ENCODE peak calls at places on chromosomes 3 and 15, in eight cellular contexts. X is H9; O is stimulated activated CD4-positive, alpha-beta T cell treated with anti-CD3 and anti-CD28 coated beads, TNF-alpha, amount 100 ng/mL, for 24 hours; N is Ammon's horn; V is naive thymus-derived CD8-positive, alpha-beta T cell; Y is posterior cingulate gyrus; H is pons; B is cardiac muscle cell. Q is an unnamed sample.

GRCh38 chr3:139934557-139935070 is 371 bp upstream of the CLSTN2 start:
- DNase-seq in X (peak), O (no peak), N (peak), V (no peak), Y (peak), H (peak), B (peak), Q (no peak)

GRCh38 chr3:106130384-106131084 is 261.7 kb upstream of the CBLB start:
- DNase-seq in X (no peak), O (no peak), N (no peak), V (no peak), Y (no peak), H (no peak), B (peak), Q (no peak)

GRCh38 chr15:73839699-73840098 is 33.7 kb upstream of the TBC1D21 start:
- DNase-seq in X (no peak), O (no peak), N (no peak), V (no peak), Y (no peak), H (no peak), B (no peak), Q (no peak)

GRCh38 chr15:33742807-33743206 is 225.5 kb upstream of the CHRM5 start:
- DNase-seq in X (no peak), O (no peak), N (peak), V (no peak), Y (no peak), H (peak), B (no peak), Q (no peak)

GRCh38 chr3:136612512-136612911 is 139.7 kb downstream of the STAG1 start:
- DNase-seq in X (no peak), O (no peak), N (no peak), V (no peak), Y (no peak), H (no peak), B (no peak), Q (no peak)

GRCh38 chr15:88954431-88955277 is 41.5 kb upstream of the MFGE8 start:
- DNase-seq in X (no peak), O (no peak), N (peak), V (no peak), Y (peak), H (peak), B (peak), Q (no peak)

GRCh38 chr15:38996111-38996541 is 431.5 kb upstream of the RASGRP1 start:
- DNase-seq in X (no peak), O (no peak), N (no peak), V (no peak), Y (no peak), H (no peak), B (no peak), Q (no peak)

GRCh38 chr15:41512078-41512394 is 1.6 kb downstream of the LTK start:
- DNase-seq in X (no peak), O (no peak), N (no peak), V (no peak), Y (no peak), H (no peak), B (no peak), Q (peak)

GRCh38 chr3:65402597-65402996 is 636.1 kb downstream of the MAGI1 start:
- DNase-seq in X (no peak), O (no peak), N (no peak), V (no peak), Y (peak), H (no peak), B (no peak), Q (no peak)

GRCh38 chr3:110542552-110543164 is 529.0 kb upstream of the NECTIN3 start:
- DNase-seq in X (no peak), O (no peak), N (no peak), V (no peak), Y (no peak), H (no peak), B (peak), Q (no peak)

GRCh38 chr3:29412117-29412516 is 131.2 kb downstream of the RBMS3 start:
- DNase-seq in X (no peak), O (no peak), N (no peak), V (no peak), Y (no peak), H (no peak), B (no peak), Q (no peak)

GRCh38 chr3:37876279-37876678 is 14.6 kb downstream of the CTDSPL start:
- DNase-seq in X (no peak), O (no peak), N (no peak), V (no peak), Y (no peak), H (no peak), B (no peak), Q (no peak)

GRCh38 chr15:65094294-65094995 is 17.9 kb downstream of the KBTBD13 start:
- DNase-seq in X (no peak), O (no peak), N (no peak), V (no peak), Y (no peak), H (no peak), B (no peak), Q (no peak)

GRCh38 chr15:33032053-33032452 is 162.5 kb downstream of the FMN1 start:
- DNase-seq in X (no peak), O (no peak), N (no peak), V (no peak), Y (no peak), H (no peak), B (no peak), Q (no peak)

GRCh38 chr15:70788114-70789049 is 25.0 kb upstream of the UACA start:
- DNase-seq in X (no peak), O (no peak), N (no peak), V (no peak), Y (no peak), H (no peak), B (no peak), Q (no peak)

GRCh38 chr3:189324538-189325138 is 152.9 kb downstream of the TPRG1 start:
- DNase-seq in X (no peak), O (peak), N (no peak), V (peak), Y (no peak), H (peak), B (no peak), Q (peak)

GRCh38 chr3:79690072-79690471 is 77.7 kb downstream of the ROBO1 start:
- DNase-seq in X (no peak), O (no peak), N (no peak), V (no peak), Y (no peak), H (no peak), B (no peak), Q (no peak)

GRCh38 chr3:84987709-84988504 is 29.1 kb downstream of the CADM2 start:
- DNase-seq in X (no peak), O (no peak), N (peak), V (no peak), Y (no peak), H (peak), B (no peak), Q (no peak)

GRCh38 chr3:128845119-128845518 is 34.3 kb upstream of the ACAD9 start:
- DNase-seq in X (peak), O (no peak), N (no peak), V (no peak), Y (no peak), H (no peak), B (peak), Q (no peak)

GRCh38 chr3:100525753-100526612 is 33.6 kb downstream of the TMEM45A start:
- DNase-seq in X (no peak), O (no peak), N (no peak), V (no peak), Y (peak), H (no peak), B (peak), Q (no peak)

GRCh38 chr15:67070892-67071664 is 5.7 kb downstream of the SMAD3 start:
- DNase-seq in X (no peak), O (no peak), N (no peak), V (no peak), Y (no peak), H (no peak), B (no peak), Q (no peak)